ENCODE peak calls at places on chromosomes 12 and 14, in nine cellular contexts. O is fibroblast of mammary gland, I is neural progenitor cell, Z is upper lobe of right lung, Y is endothelial cell, E is HFF-Myc, B is IMR-90, L is foreskin keratinocyte, S is A549. A is an unnamed sample.

GRCh38 chr14:58749066-58749669 is 111.4 kb downstream of the DACT1 start:
- DNase-seq in O (peak), I (no peak), Z (no peak), Y (no peak), E (peak), B (peak), L (peak), S (peak), A (peak)

GRCh38 chr12:119678459-119678858 is 10.5 kb downstream of the PRKAB1 start:
- DNase-seq in O (no peak), I (peak), Z (no peak), Y (no peak), E (no peak), B (no peak), L (no peak), S (no peak), A (no peak)

GRCh38 chr14:48127674-48128073 is 452.3 kb upstream of the MDGA2 start:
- DNase-seq in O (no peak), I (no peak), Z (no peak), Y (no peak), E (no peak), B (no peak), L (no peak), S (no peak), A (no peak)

GRCh38 chr12:109779382-109779781 is 53.8 kb downstream of the TRPV4 start:
- DNase-seq in O (no peak), I (no peak), Z (no peak), Y (no peak), E (no peak), B (no peak), L (no peak), S (peak), A (no peak)

GRCh38 chr12:44748950-44749468 is 127.1 kb downstream of the NELL2 start:
- DNase-seq in O (no peak), I (no peak), Z (no peak), Y (no peak), E (no peak), B (no peak), L (no peak), S (no peak), A (no peak)

GRCh38 chr12:25131270-25131669 is 63.7 kb downstream of the DNAI7 start:
- DNase-seq in O (no peak), I (no peak), Z (no peak), Y (no peak), E (no peak), B (no peak), L (no peak), S (no peak), A (no peak)

GRCh38 chr12:88494520-88494919 is 85.8 kb downstream of the KITLG start:
- DNase-seq in O (no peak), I (no peak), Z (no peak), Y (no peak), E (no peak), B (no peak), L (no peak), S (no peak), A (no peak)

GRCh38 chr12:72832024-72832423 is 559.9 kb downstream of the TRHDE start:
- DNase-seq in O (no peak), I (no peak), Z (no peak), Y (no peak), E (no peak), B (no peak), L (no peak), S (no peak), A (no peak)

GRCh38 chr14:84643438-84643837 is 886.5 kb upstream of the FLRT2 start:
- DNase-seq in O (no peak), I (no peak), Z (no peak), Y (no peak), E (no peak), B (no peak), L (no peak), S (no peak), A (no peak)

GRCh38 chr14:34496679-34497513 is 34.9 kb upstream of the SPTSSA start:
- DNase-seq in O (peak), I (peak), Z (no peak), Y (peak), E (peak), B (peak), L (peak), S (peak), A (no peak)

GRCh38 chr12:117012189-117012805 is 86.9 kb downstream of the TESC start:
- DNase-seq in O (peak), I (no peak), Z (no peak), Y (no peak), E (no peak), B (peak), L (peak), S (no peak), A (no peak)

GRCh38 chr12:124115976-124116690 is 143.1 kb downstream of the ZNF664 start:
- DNase-seq in O (no peak), I (no peak), Z (no peak), Y (no peak), E (no peak), B (no peak), L (no peak), S (no peak), A (no peak)

GRCh38 chr14:77986808-77987207 is 183.4 kb upstream of the NRXN3 start:
- DNase-seq in O (no peak), I (no peak), Z (no peak), Y (no peak), E (no peak), B (no peak), L (no peak), S (no peak), A (no peak)

GRCh38 chr14:77989441-77989891 is 180.7 kb upstream of the NRXN3 start:
- DNase-seq in O (no peak), I (peak), Z (no peak), Y (no peak), E (no peak), B (no peak), L (no peak), S (no peak), A (no peak)

GRCh38 chr14:77988096-77988870 is 181.9 kb upstream of the NRXN3 start:
- DNase-seq in O (peak), I (no peak), Z (no peak), Y (no peak), E (no peak), B (no peak), L (no peak), S (no peak), A (no peak)

GRCh38 chr14:77988966-77989365 is 181.2 kb upstream of the NRXN3 start:
- DNase-seq in O (peak), I (no peak), Z (no peak), Y (no peak), E (peak), B (peak), L (no peak), S (peak), A (no peak)

GRCh38 chr14:77985235-77985634 is 184.9 kb upstream of the NRXN3 start:
- DNase-seq in O (peak), I (no peak), Z (no peak), Y (no peak), E (no peak), B (no peak), L (no peak), S (no peak), A (no peak)
- TF ChIP-seq CTCF in O (no peak), I (no peak), Z (no peak), Y (no peak), E (no peak), B (no peak), L (no peak), S (no peak), A (no peak)

DNA sequence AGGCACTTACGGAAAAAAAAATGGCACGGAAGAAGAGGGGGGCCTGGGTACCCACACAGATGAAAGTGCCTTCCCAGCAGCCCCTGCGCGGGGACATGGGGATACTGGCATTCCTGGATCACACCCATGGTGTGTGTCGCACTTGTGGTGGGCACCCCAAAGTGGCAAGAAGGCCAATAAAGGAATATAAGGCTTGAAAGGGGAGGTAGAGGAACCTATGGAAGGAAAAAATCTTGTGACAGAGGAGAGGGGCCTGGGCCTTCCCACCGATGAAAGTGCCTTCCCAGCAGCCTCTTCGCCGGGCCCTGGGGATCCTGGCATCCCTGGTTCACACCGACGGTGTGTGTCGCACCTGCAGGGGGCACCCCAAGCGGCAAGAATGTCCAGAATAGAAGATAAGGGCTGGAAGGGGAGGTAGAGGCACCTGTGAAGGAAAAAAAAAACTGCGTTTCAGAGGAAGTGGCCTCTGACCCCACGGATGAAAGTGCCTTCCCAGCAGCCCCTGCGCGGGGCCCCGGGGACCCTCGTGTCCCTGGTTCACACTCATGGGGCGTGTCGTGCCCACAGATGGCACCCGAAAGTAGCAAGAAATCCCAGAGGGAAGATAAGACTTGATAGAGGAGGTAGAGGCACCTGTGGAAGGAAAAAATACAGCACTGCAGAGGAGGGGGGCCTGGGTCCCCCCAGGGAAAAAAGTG is 284.0 kb downstream of the ALG10 start:
- DNase-seq in O (no peak), I (no peak), Z (no peak), Y (no peak), E (no peak), B (no peak), L (no peak), S (no peak), A (no peak)
- TF ChIP-seq CTCF in O (no peak), I (no peak), Z (no peak), Y (no peak), E (no peak), B (no peak), L (no peak), S (no peak), A (no peak)

DNA sequence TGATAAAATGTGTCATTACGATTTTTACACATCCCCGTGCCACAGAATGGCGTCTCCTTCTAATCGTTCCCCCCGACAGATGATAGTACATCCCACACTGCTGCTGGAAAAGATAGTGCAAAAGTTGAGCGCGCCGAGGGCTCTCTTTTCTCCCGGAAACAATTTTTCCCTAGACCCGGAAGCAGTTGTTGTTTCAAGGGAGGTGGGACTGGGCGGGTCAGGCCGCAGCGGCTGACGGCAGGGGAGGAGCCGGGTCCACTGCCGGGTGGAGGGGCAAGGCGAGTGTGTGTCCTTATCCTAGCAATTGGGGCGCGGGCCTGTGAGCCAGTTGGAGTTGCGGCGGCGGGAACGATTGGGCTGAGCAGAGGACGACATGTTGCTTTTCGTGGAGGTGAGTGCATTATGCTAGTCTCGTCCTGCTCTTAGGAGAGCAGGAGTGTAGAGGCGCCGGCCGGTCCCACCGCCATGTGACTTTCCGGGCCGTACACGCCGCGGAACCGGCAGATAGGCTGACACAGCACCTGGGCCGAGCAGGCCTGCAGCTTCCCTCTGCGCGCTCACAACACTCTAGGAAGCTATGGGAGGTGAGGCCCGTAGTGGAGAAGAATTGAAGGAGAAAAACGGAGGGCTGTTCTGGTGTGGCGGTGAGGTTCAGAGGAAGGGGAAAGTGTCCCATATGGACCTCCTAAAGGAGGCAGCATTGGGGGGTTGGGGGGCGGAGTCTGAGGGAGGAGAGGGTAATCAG is at the start of gene LARP4:
- DNase-seq in O (peak), I (peak), Z (peak), Y (peak), E (peak), B (peak), L (peak), S (peak), A (peak)
- TF ChIP-seq CTCF in O (no peak), I (no peak), Z (no peak), Y (no peak), E (no peak), B (no peak), L (no peak), S (no peak), A (no peak)

GRCh38 chr14:32633214-32633864 is 304.2 kb downstream of the AKAP6 start:
- DNase-seq in O (peak), I (peak), Z (no peak), Y (no peak), E (no peak), B (no peak), L (no peak), S (no peak), A (no peak)

GRCh38 chr14:32639208-32639607 is 299.5 kb upstream of the NPAS3 start:
- DNase-seq in O (no peak), I (no peak), Z (no peak), Y (no peak), E (no peak), B (no peak), L (no peak), S (no peak), A (no peak)

GRCh38 chr14:32633930-32634329 is 304.7 kb upstream of the NPAS3 start:
- DNase-seq in O (no peak), I (no peak), Z (no peak), Y (no peak), E (no peak), B (no peak), L (no peak), S (no peak), A (no peak)

GRCh38 chr14:32635103-32635719 is 303.5 kb upstream of the NPAS3 start:
- DNase-seq in O (peak), I (no peak), Z (no peak), Y (no peak), E (no peak), B (peak), L (peak), S (no peak), A (no peak)

GRCh38 chr14:32637582-32637981 is 301.1 kb upstream of the NPAS3 start:
- DNase-seq in O (peak), I (no peak), Z (no peak), Y (no peak), E (no peak), B (no peak), L (no peak), S (no peak), A (no peak)
- TF ChIP-seq CTCF in O (no peak), I (no peak), Z (no peak), Y (no peak), E (no peak), B (no peak), L (no peak), S (no peak), A (no peak)